ENCODE peak calls at places on chromosomes 13 and 19, in four cellular contexts. One of them, this sample, is unnamed.

GRCh38 chr19:49916839-49917733 is 11.9 kb upstream of the ATF5 start:
- DNase-seq in SK-N-SH: no peak
- DNase-seq in H1: no peak
- DNase-seq in GM12878: no peak
- DNase-seq in this sample: no peak

GRCh38 chr19:16366056-16366432 is 41.4 kb downstream of the KLF2 start:
- DNase-seq in SK-N-SH: no peak
- DNase-seq in H1: no peak
- DNase-seq in GM12878: no peak
- DNase-seq in this sample: no peak

GRCh38 chr13:97884707-97885468 is 68.6 kb upstream of the IPO5 start:
- DNase-seq in SK-N-SH: no peak
- DNase-seq in H1: no peak
- DNase-seq in GM12878: no peak
- DNase-seq in this sample: no peak

GRCh38 chr13:94967183-94968039 is 255.1 kb upstream of the SOX21 start:
- DNase-seq in SK-N-SH: peak; percentile 79
- DNase-seq in H1: no peak
- DNase-seq in GM12878: no peak
- DNase-seq in this sample: no peak

GRCh38 chr13:63972328-63972727 is 2556.7 kb upstream of the PCDH20 start:
- DNase-seq in SK-N-SH: no peak
- DNase-seq in H1: no peak
- DNase-seq in GM12878: no peak
- DNase-seq in this sample: no peak

GRCh38 chr13:67013709-67014108 is 216.4 kb downstream of the PCDH9 start:
- DNase-seq in SK-N-SH: no peak
- DNase-seq in H1: no peak
- DNase-seq in GM12878: no peak
- DNase-seq in this sample: no peak

GRCh38 chr13:34156841-34157365 is 339.0 kb downstream of the RFC3 start:
- DNase-seq in SK-N-SH: no peak
- DNase-seq in H1: peak; percentile 27
- DNase-seq in GM12878: peak; percentile 55
- DNase-seq in this sample: no peak

GRCh38 chr13:44373601-44374347 is at the start of gene SERP2:
- DNase-seq in SK-N-SH: peak; percentile 97
- DNase-seq in H1: peak; percentile 49
- DNase-seq in GM12878: no peak
- DNase-seq in this sample: no peak

GRCh38 chr13:112962911-112963625 is 5.9 kb upstream of the MCF2L start:
- DNase-seq in SK-N-SH: no peak
- DNase-seq in H1: no peak
- DNase-seq in GM12878: no peak
- DNase-seq in this sample: no peak

GRCh38 chr13:43744630-43745029 is 42.1 kb downstream of the ENOX1 start:
- DNase-seq in SK-N-SH: no peak
- DNase-seq in H1: no peak
- DNase-seq in GM12878: no peak
- DNase-seq in this sample: no peak

DNA sequence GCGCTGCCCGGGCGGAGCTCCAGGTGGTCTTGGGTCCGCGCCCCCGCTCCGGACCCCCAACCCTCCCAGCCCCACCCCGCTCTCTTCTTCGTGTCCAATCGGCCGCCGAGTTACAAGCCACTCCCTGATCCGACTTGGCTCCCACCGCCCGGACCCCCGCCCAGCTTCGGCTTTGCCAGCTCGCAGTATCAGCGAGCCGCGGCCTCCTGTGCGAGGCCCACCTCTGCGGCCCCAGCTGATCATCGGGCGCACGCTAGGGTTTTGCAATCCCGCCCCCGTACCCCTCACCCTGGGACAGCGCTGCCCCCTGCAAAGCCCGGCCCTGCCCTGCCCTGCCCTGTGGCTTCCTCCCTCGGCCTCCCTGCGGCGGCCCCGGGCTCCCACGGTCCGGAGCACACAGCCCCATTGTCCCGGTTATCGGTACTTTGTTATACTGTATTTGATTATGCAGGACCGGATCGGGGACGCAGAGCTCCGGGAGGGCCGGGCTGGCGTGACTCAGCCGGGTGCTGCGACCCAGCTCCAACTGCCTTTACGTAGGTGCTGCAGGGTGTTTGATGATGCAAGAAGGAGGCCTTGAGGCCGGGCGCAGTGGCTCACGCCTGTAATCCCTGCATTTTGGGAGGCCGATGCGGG is 597 bp upstream of the LPAR2 start:
- DNase-seq in SK-N-SH: peak; percentile 95
- DNase-seq in H1: peak; percentile 73
- DNase-seq in GM12878: no peak
- DNase-seq in this sample: no peak
- TF ChIP-seq NRF1 in SK-N-SH: no peak
- TF ChIP-seq NRF1 in H1: no peak
- TF ChIP-seq NRF1 in GM12878: no peak
- TF ChIP-seq NRF1 in this sample: no peak

GRCh38 chr19:29528946-29529645 is 3.3 kb downstream of the VSTM2B start:
- DNase-seq in SK-N-SH: no peak
- DNase-seq in H1: no peak
- DNase-seq in GM12878: no peak
- DNase-seq in this sample: no peak
- TF ChIP-seq NRF1 in SK-N-SH: no peak
- TF ChIP-seq NRF1 in H1: no peak
- TF ChIP-seq NRF1 in GM12878: no peak
- TF ChIP-seq NRF1 in this sample: no peak

DNA sequence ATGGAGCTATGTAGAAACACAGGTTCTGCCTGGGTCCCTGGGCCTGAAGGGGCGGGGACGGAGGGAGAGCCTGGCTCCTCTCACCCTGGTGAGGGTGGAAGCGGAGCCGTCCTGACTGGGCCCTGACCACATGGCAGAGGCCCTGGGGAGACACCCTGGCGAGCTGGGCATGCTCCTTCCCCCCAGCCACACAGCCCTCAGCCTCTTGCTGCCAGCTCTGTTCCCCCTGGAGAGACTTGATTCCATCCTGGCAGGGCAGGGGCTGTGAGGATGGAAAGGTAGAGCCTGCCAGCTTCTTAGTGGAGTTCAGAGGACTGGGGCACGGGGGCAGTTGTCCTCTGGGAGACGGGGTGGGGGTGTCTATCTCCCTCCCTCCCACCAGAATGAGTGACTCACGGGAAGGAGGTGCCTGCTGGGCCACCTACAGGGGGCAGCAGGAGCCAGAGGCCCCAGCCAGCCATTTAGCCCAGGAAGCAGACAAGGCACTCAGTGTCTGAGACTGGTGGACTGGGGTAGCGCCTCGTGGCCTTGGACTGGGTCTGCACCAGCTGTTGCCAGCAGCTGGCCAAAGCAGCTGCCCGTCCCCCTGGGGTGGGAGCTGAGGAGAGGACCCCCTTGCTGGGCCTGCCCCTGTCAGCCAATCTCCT is 22.8 kb upstream of the RNF17 start:
- DNase-seq in SK-N-SH: no peak
- DNase-seq in H1: no peak
- DNase-seq in GM12878: no peak
- DNase-seq in this sample: peak; percentile 54
- TF ChIP-seq NRF1 in SK-N-SH: no peak
- TF ChIP-seq NRF1 in H1: no peak
- TF ChIP-seq NRF1 in GM12878: no peak
- TF ChIP-seq NRF1 in this sample: no peak

GRCh38 chr19:43308244-43308815 is 39.0 kb upstream of the PSG9 start:
- DNase-seq in SK-N-SH: no peak
- DNase-seq in H1: no peak
- DNase-seq in GM12878: no peak
- DNase-seq in this sample: no peak
- TF ChIP-seq NRF1 in SK-N-SH: no peak
- TF ChIP-seq NRF1 in H1: no peak
- TF ChIP-seq NRF1 in GM12878: no peak
- TF ChIP-seq NRF1 in this sample: no peak

DNA sequence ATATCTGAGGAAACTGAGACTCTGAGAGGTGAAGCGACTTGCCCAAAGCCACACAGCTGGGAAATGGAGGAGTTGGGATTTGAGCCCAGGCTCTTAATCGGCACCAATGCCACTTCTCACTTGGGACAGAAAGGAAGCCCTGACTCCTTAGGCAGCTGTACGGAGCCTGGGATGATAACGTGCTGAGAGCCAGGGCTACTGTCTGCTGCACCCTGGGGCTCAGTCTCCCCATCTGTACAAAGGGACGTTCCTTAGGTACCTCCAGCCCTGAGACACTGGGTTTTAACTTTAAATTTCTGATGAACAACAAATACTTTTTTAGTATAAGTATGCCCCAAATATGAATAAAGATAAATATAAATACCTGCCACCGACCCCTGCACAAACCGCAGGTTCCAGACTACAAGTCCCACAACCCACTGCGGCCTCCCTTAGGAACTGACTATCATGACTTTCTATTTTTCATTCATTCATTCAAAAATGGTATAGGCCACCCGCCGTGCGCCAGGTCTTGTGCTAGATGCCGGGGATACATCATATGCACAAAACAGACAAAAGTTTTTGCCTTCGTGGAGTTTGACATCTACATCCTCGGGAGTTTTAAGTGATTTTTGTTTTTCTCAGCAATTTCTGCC is 766 bp upstream of the NCLN start:
- DNase-seq in SK-N-SH: peak; percentile 78
- DNase-seq in H1: no peak
- DNase-seq in GM12878: no peak
- DNase-seq in this sample: peak; percentile 57
- TF ChIP-seq NRF1 in SK-N-SH: no peak
- TF ChIP-seq NRF1 in H1: no peak
- TF ChIP-seq NRF1 in GM12878: no peak
- TF ChIP-seq NRF1 in this sample: peak; percentile 7

GRCh38 chr19:661427-662196 is 1.4 kb downstream of the RNF126 start:
- DNase-seq in SK-N-SH: no peak
- DNase-seq in H1: no peak
- DNase-seq in GM12878: no peak
- DNase-seq in this sample: peak; percentile 38
- TF ChIP-seq NRF1 in SK-N-SH: no peak
- TF ChIP-seq NRF1 in H1: no peak
- TF ChIP-seq NRF1 in GM12878: no peak
- TF ChIP-seq NRF1 in this sample: no peak

GRCh38 chr19:47445937-47446402 is 25.7 kb downstream of the SLC8A2 start:
- DNase-seq in SK-N-SH: peak; percentile 89
- DNase-seq in H1: no peak
- DNase-seq in GM12878: no peak
- DNase-seq in this sample: peak; percentile 75
- TF ChIP-seq NRF1 in SK-N-SH: no peak
- TF ChIP-seq NRF1 in H1: no peak
- TF ChIP-seq NRF1 in GM12878: no peak
- TF ChIP-seq NRF1 in this sample: peak; percentile 12

DNA sequence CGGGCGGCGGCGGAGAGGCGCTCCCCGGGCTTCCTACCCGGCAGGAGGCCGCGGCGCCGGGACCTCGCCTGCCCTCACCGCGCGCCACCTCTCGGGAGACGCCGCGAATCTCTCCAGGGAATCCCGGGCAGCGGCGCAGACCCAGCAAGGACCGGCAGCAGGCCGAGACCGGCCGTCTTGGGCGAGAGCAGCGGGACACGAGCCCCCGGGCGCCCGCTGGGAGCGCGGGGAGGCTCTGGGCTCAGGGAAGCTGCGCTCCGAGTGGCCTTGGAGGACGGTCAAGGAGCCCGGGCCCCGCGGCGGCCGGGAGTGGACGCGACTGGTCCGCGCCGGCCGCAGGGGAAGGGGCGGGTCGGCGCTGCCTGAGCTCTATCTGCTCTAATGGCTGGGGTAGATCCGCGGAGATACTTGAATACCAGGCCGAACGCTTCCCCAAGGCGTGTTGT is 14.7 kb downstream of the CDX2 start:
- DNase-seq in SK-N-SH: peak; percentile 34
- DNase-seq in H1: no peak
- DNase-seq in GM12878: no peak
- DNase-seq in this sample: no peak
- TF ChIP-seq NRF1 in SK-N-SH: no peak
- TF ChIP-seq NRF1 in H1: no peak
- TF ChIP-seq NRF1 in GM12878: no peak
- TF ChIP-seq NRF1 in this sample: no peak